ENCODE peak calls at places on chromosomes 5 and 9, in nine cellular contexts. One of them, this sample, is unnamed.

GRCh38 chr5:11482011-11482410 is 422.2 kb downstream of the CTNND2 start:
- DNase-seq in left kidney: no peak
- DNase-seq in head of caudate nucleus: no peak
- DNase-seq in iris pigment epithelial cell: no peak
- DNase-seq in heart right ventricle: no peak
- DNase-seq in natural killer cell: no peak
- DNase-seq in activated T-helper 1 cell treated with Interleukin-2 at 50 U/mL for 16 hours: no peak
- DNase-seq in neural crest cell: no peak
- DNase-seq in CD4-positive, alpha-beta T cell: no peak
- DNase-seq in this sample: no peak

GRCh38 chr5:95042040-95042439 is 242.9 kb downstream of the MCTP1 start:
- DNase-seq in iris pigment epithelial cell: no peak
- DNase-seq in activated T-helper 1 cell treated with Interleukin-2 at 50 U/mL for 16 hours: no peak
- DNase-seq in CD4-positive, alpha-beta T cell: no peak
- DNase-seq in heart right ventricle: no peak
- DNase-seq in neural crest cell: no peak
- DNase-seq in head of caudate nucleus: no peak
- DNase-seq in left kidney: no peak
- DNase-seq in natural killer cell: no peak
- DNase-seq in this sample: no peak

GRCh38 chr9:129098328-129098727 is 12.3 kb downstream of the CRAT start:
- DNase-seq in activated T-helper 1 cell treated with Interleukin-2 at 50 U/mL for 16 hours: no peak
- DNase-seq in CD4-positive, alpha-beta T cell: no peak
- DNase-seq in head of caudate nucleus: no peak
- DNase-seq in neural crest cell: no peak
- DNase-seq in natural killer cell: no peak
- DNase-seq in left kidney: no peak
- DNase-seq in heart right ventricle: no peak
- DNase-seq in iris pigment epithelial cell: no peak
- DNase-seq in this sample: no peak

GRCh38 chr5:139193928-139194327 is 4.2 kb downstream of the SIL1 start:
- DNase-seq in activated T-helper 1 cell treated with Interleukin-2 at 50 U/mL for 16 hours: no peak
- DNase-seq in iris pigment epithelial cell: peak; percentile 35
- DNase-seq in natural killer cell: no peak
- DNase-seq in heart right ventricle: no peak
- DNase-seq in CD4-positive, alpha-beta T cell: no peak
- DNase-seq in neural crest cell: no peak
- DNase-seq in head of caudate nucleus: no peak
- DNase-seq in left kidney: no peak
- DNase-seq in this sample: no peak

GRCh38 chr5:132661231-132662003 is 3.4 kb downstream of the IL13 start:
- DNase-seq in left kidney: peak; percentile 46
- DNase-seq in iris pigment epithelial cell: peak; percentile 20
- DNase-seq in CD4-positive, alpha-beta T cell: no peak
- DNase-seq in neural crest cell: no peak
- DNase-seq in natural killer cell: no peak
- DNase-seq in head of caudate nucleus: no peak
- DNase-seq in heart right ventricle: no peak
- DNase-seq in activated T-helper 1 cell treated with Interleukin-2 at 50 U/mL for 16 hours: no peak
- DNase-seq in this sample: no peak

GRCh38 chr9:95313010-95313498 is 4.5 kb downstream of the FANCC start:
- DNase-seq in head of caudate nucleus: peak; percentile 76
- DNase-seq in natural killer cell: no peak
- DNase-seq in iris pigment epithelial cell: peak; percentile 65
- DNase-seq in activated T-helper 1 cell treated with Interleukin-2 at 50 U/mL for 16 hours: no peak
- DNase-seq in heart right ventricle: peak; percentile 44
- DNase-seq in neural crest cell: peak; percentile 28
- DNase-seq in left kidney: peak; percentile 92
- DNase-seq in CD4-positive, alpha-beta T cell: no peak
- DNase-seq in this sample: peak; percentile 44

GRCh38 chr5:220008-220407 is 1.9 kb downstream of the SDHA start:
- DNase-seq in neural crest cell: no peak
- DNase-seq in natural killer cell: no peak
- DNase-seq in CD4-positive, alpha-beta T cell: no peak
- DNase-seq in activated T-helper 1 cell treated with Interleukin-2 at 50 U/mL for 16 hours: no peak
- DNase-seq in left kidney: no peak
- DNase-seq in head of caudate nucleus: no peak
- DNase-seq in iris pigment epithelial cell: no peak
- DNase-seq in heart right ventricle: no peak
- DNase-seq in this sample: no peak

GRCh38 chr5:77494935-77495334 is 2.8 kb upstream of the WDR41 start:
- DNase-seq in heart right ventricle: no peak
- DNase-seq in head of caudate nucleus: no peak
- DNase-seq in left kidney: no peak
- DNase-seq in neural crest cell: no peak
- DNase-seq in natural killer cell: no peak
- DNase-seq in activated T-helper 1 cell treated with Interleukin-2 at 50 U/mL for 16 hours: no peak
- DNase-seq in iris pigment epithelial cell: no peak
- DNase-seq in CD4-positive, alpha-beta T cell: no peak
- DNase-seq in this sample: no peak

GRCh38 chr5:124513216-124513615 is 233.2 kb downstream of the ZNF608 start:
- DNase-seq in CD4-positive, alpha-beta T cell: no peak
- DNase-seq in natural killer cell: no peak
- DNase-seq in heart right ventricle: no peak
- DNase-seq in activated T-helper 1 cell treated with Interleukin-2 at 50 U/mL for 16 hours: no peak
- DNase-seq in iris pigment epithelial cell: no peak
- DNase-seq in neural crest cell: no peak
- DNase-seq in head of caudate nucleus: no peak
- DNase-seq in left kidney: no peak
- DNase-seq in this sample: no peak

GRCh38 chr9:134561427-134562145 is 80.0 kb upstream of the COL5A1 start:
- DNase-seq in left kidney: no peak
- DNase-seq in CD4-positive, alpha-beta T cell: no peak
- DNase-seq in head of caudate nucleus: peak; percentile 18
- DNase-seq in neural crest cell: no peak
- DNase-seq in heart right ventricle: no peak
- DNase-seq in iris pigment epithelial cell: no peak
- DNase-seq in activated T-helper 1 cell treated with Interleukin-2 at 50 U/mL for 16 hours: no peak
- DNase-seq in natural killer cell: no peak
- DNase-seq in this sample: no peak

GRCh38 chr9:86636614-86637013 is 282.4 kb upstream of the TUT7 start:
- DNase-seq in head of caudate nucleus: no peak
- DNase-seq in left kidney: no peak
- DNase-seq in CD4-positive, alpha-beta T cell: no peak
- DNase-seq in heart right ventricle: no peak
- DNase-seq in activated T-helper 1 cell treated with Interleukin-2 at 50 U/mL for 16 hours: no peak
- DNase-seq in natural killer cell: no peak
- DNase-seq in neural crest cell: no peak
- DNase-seq in iris pigment epithelial cell: no peak
- DNase-seq in this sample: no peak

GRCh38 chr5:14145356-14146334 is 2.5 kb downstream of the TRIO start:
- DNase-seq in heart right ventricle: no peak
- DNase-seq in neural crest cell: no peak
- DNase-seq in CD4-positive, alpha-beta T cell: no peak
- DNase-seq in head of caudate nucleus: no peak
- DNase-seq in left kidney: no peak
- DNase-seq in natural killer cell: no peak
- DNase-seq in iris pigment epithelial cell: no peak
- DNase-seq in activated T-helper 1 cell treated with Interleukin-2 at 50 U/mL for 16 hours: no peak
- DNase-seq in this sample: no peak

GRCh38 chr5:35877655-35878054 is 21.0 kb downstream of the IL7R start:
- DNase-seq in natural killer cell: no peak
- DNase-seq in CD4-positive, alpha-beta T cell: no peak
- DNase-seq in left kidney: no peak
- DNase-seq in neural crest cell: no peak
- DNase-seq in head of caudate nucleus: no peak
- DNase-seq in activated T-helper 1 cell treated with Interleukin-2 at 50 U/mL for 16 hours: no peak
- DNase-seq in iris pigment epithelial cell: peak; percentile 46
- DNase-seq in heart right ventricle: no peak
- DNase-seq in this sample: no peak

GRCh38 chr9:38215465-38215864 is 146.4 kb upstream of the SHB start:
- DNase-seq in iris pigment epithelial cell: no peak
- DNase-seq in head of caudate nucleus: no peak
- DNase-seq in activated T-helper 1 cell treated with Interleukin-2 at 50 U/mL for 16 hours: no peak
- DNase-seq in neural crest cell: no peak
- DNase-seq in left kidney: no peak
- DNase-seq in natural killer cell: no peak
- DNase-seq in CD4-positive, alpha-beta T cell: no peak
- DNase-seq in heart right ventricle: no peak
- DNase-seq in this sample: no peak

GRCh38 chr9:116964258-116964657 is 277.2 kb downstream of the TRIM32 start:
- DNase-seq in activated T-helper 1 cell treated with Interleukin-2 at 50 U/mL for 16 hours: no peak
- DNase-seq in head of caudate nucleus: no peak
- DNase-seq in left kidney: no peak
- DNase-seq in iris pigment epithelial cell: no peak
- DNase-seq in natural killer cell: no peak
- DNase-seq in CD4-positive, alpha-beta T cell: no peak
- DNase-seq in neural crest cell: no peak
- DNase-seq in heart right ventricle: no peak
- DNase-seq in this sample: no peak

GRCh38 chr5:103014983-103015382 is 105.0 kb downstream of the GIN1 start:
- DNase-seq in heart right ventricle: no peak
- DNase-seq in left kidney: no peak
- DNase-seq in iris pigment epithelial cell: peak; percentile 88
- DNase-seq in activated T-helper 1 cell treated with Interleukin-2 at 50 U/mL for 16 hours: no peak
- DNase-seq in neural crest cell: no peak
- DNase-seq in natural killer cell: no peak
- DNase-seq in CD4-positive, alpha-beta T cell: no peak
- DNase-seq in head of caudate nucleus: no peak
- DNase-seq in this sample: peak; percentile 52

GRCh38 chr9:86351897-86352296 is 2.3 kb downstream of the TUT7 start:
- DNase-seq in activated T-helper 1 cell treated with Interleukin-2 at 50 U/mL for 16 hours: no peak
- DNase-seq in left kidney: no peak
- DNase-seq in CD4-positive, alpha-beta T cell: no peak
- DNase-seq in neural crest cell: no peak
- DNase-seq in natural killer cell: no peak
- DNase-seq in head of caudate nucleus: no peak
- DNase-seq in heart right ventricle: no peak
- DNase-seq in iris pigment epithelial cell: no peak
- DNase-seq in this sample: no peak

This sample was measured in fibroblast of gingiva.